ENCODE peak calls at places on chromosomes 5 and 9, in seven cellular contexts. N is HEK293T; O is NCI-H526 treated with DMSO at 0.1 percent for 48 hours; P is activated CD4-positive, alpha-beta T cell treated with anti-CD3 and anti-CD28 coated beads for 36 hours; E is GM04504; V is adrenal gland; H is GM23338. T is an unnamed sample.

GRCh38 chr9:127637322-127637847 is 25.3 kb downstream of the STXBP1 start:
- DNase-seq in N (peak; percentile 27), O (no peak), P (no peak), E (peak; percentile 71), V (peak; percentile 67), H (no peak), T (no peak)

GRCh38 chr5:174732040-174733020 is 7.9 kb downstream of the MSX2 start:
- DNase-seq in N (no peak), O (no peak), P (no peak), E (no peak), V (no peak), H (peak; percentile 63), T (peak; percentile 83)

GRCh38 chr5:148904440-148904839 is 78.0 kb downstream of the ADRB2 start:
- DNase-seq in N (no peak), O (no peak), P (no peak), E (no peak), V (no peak), H (no peak), T (peak; percentile 69)

GRCh38 chr5:172274951-172275753 is 8.4 kb downstream of the UBTD2 start:
- DNase-seq in N (no peak), O (no peak), P (peak; percentile 77), E (no peak), V (no peak), H (no peak), T (no peak)

GRCh38 chr5:13946111-13946510 is 1.6 kb upstream of the DNAH5 start:
- DNase-seq in N (no peak), O (no peak), P (no peak), E (no peak), V (no peak), H (no peak), T (no peak)

GRCh38 chr9:114001794-114002261 is 76.3 kb downstream of the AMBP start:
- DNase-seq in N (no peak), O (no peak), P (no peak), E (no peak), V (no peak), H (no peak), T (peak; percentile 33)

GRCh38 chr5:2000591-2000990 is 117.9 kb upstream of the IRX4 start:
- DNase-seq in N (no peak), O (no peak), P (no peak), E (no peak), V (no peak), H (no peak), T (no peak)

GRCh38 chr5:138784590-138784989 is 31.4 kb downstream of the CTNNA1 start:
- DNase-seq in N (no peak), O (no peak), P (no peak), E (no peak), V (no peak), H (peak; percentile 21), T (no peak)

GRCh38 chr5:109468737-109469420 is 59.1 kb upstream of the PJA2 start:
- DNase-seq in N (peak; percentile 85), O (peak; percentile 53), P (peak; percentile 87), E (peak; percentile 85), V (peak; percentile 96), H (peak; percentile 79), T (peak; percentile 86)

GRCh38 chr9:127463891-127464290 is 12.6 kb downstream of the LRSAM1 start:
- DNase-seq in N (no peak), O (no peak), P (no peak), E (no peak), V (no peak), H (no peak), T (no peak)

GRCh38 chr5:71697967-71698366 is 21.1 kb upstream of the CARTPT start:
- DNase-seq in N (peak; percentile 25), O (no peak), P (peak; percentile 13), E (no peak), V (no peak), H (peak; percentile 92), T (peak; percentile 91)

GRCh38 chr5:181211208-181211607 is 6.2 kb upstream of the TRIM7 start:
- DNase-seq in N (no peak), O (no peak), P (no peak), E (no peak), V (no peak), H (peak; percentile 36), T (peak; percentile 51)

GRCh38 chr5:175321927-175322532 is 122.0 kb downstream of the DRD1 start:
- DNase-seq in N (peak; percentile 74), O (no peak), P (peak; percentile 39), E (no peak), V (peak; percentile 19), H (peak; percentile 95), T (peak; percentile 90)

GRCh38 chr5:159059722-159060121 is 40.0 kb downstream of the EBF1 start:
- DNase-seq in N (no peak), O (peak; percentile 58), P (no peak), E (no peak), V (no peak), H (no peak), T (no peak)

GRCh38 chr5:458547-459353 is 15.8 kb downstream of the EXOC3 start:
- DNase-seq in N (no peak), O (no peak), P (peak; percentile 84), E (peak; percentile 58), V (no peak), H (no peak), T (peak; percentile 25)

GRCh38 chr5:7250004-7250403 is 145.9 kb upstream of the ADCY2 start:
- DNase-seq in N (no peak), O (no peak), P (no peak), E (no peak), V (no peak), H (no peak), T (no peak)

GRCh38 chr5:93578813-93579560 is 2.0 kb downstream of the NR2F1-AS1 start:
- DNase-seq in N (no peak), O (no peak), P (peak; percentile 34), E (no peak), V (peak; percentile 84), H (peak; percentile 59), T (no peak)

GRCh38 chr9:96379461-96379860 is 4.0 kb downstream of the SLC35D2 start:
- DNase-seq in N (no peak), O (no peak), P (no peak), E (no peak), V (no peak), H (no peak), T (no peak)

GRCh38 chr9:137492464-137493162 is 33.5 kb upstream of the NSMF start:
- DNase-seq in N (peak; percentile 92), O (no peak), P (peak; percentile 63), E (no peak), V (no peak), H (peak; percentile 73), T (peak; percentile 83)

T was measured in endodermal cell.